ENCODE peak calls at places on chromosomes 7 and 10, in four cellular contexts. One of them, this sample, is unnamed.

GRCh38 chr7:74343281-74344127 is 54.3 kb downstream of the CLIP2 start:
- DNase-seq in A673: no peak
- DNase-seq in HFF-Myc: no peak
- DNase-seq in bronchial epithelial cell: peak; percentile 83
- DNase-seq in this sample: peak; percentile 84

GRCh38 chr7:76165106-76165972 is 36.4 kb upstream of the SRRM3 start:
- DNase-seq in A673: no peak
- DNase-seq in HFF-Myc: no peak
- DNase-seq in bronchial epithelial cell: no peak
- DNase-seq in this sample: no peak

GRCh38 chr7:148906707-148907498 is 22.8 kb upstream of the EZH2 start:
- DNase-seq in A673: no peak
- DNase-seq in HFF-Myc: no peak
- DNase-seq in bronchial epithelial cell: no peak
- DNase-seq in this sample: no peak

GRCh38 chr10:46228076-46229071 is 58.4 kb upstream of the ANTXRL start:
- DNase-seq in HFF-Myc: peak; percentile 4
- DNase-seq in bronchial epithelial cell: peak; percentile 51
- DNase-seq in A673: peak; percentile 78
- DNase-seq in this sample: peak; percentile 81

GRCh38 chr7:156929789-156930539 is 19.5 kb upstream of the NOM1 start:
- DNase-seq in HFF-Myc: no peak
- DNase-seq in bronchial epithelial cell: no peak
- DNase-seq in A673: no peak
- DNase-seq in this sample: no peak

GRCh38 chr7:149071641-149072437 is 18.7 kb downstream of the ZNF786 start:
- DNase-seq in A673: no peak
- DNase-seq in bronchial epithelial cell: no peak
- DNase-seq in HFF-Myc: no peak
- DNase-seq in this sample: no peak

GRCh38 chr7:48419401-48419800 is 248.1 kb downstream of the ABCA13 start:
- DNase-seq in A673: no peak
- DNase-seq in bronchial epithelial cell: peak; percentile 55
- DNase-seq in HFF-Myc: no peak
- DNase-seq in this sample: no peak

GRCh38 chr7:94003446-94004023 is 620 bp downstream of the BET1 start:
- DNase-seq in A673: peak; percentile 12
- DNase-seq in HFF-Myc: no peak
- DNase-seq in bronchial epithelial cell: peak; percentile 23
- DNase-seq in this sample: no peak

GRCh38 chr10:72712136-72712535 is 20.2 kb downstream of the MCU start:
- DNase-seq in HFF-Myc: no peak
- DNase-seq in A673: no peak
- DNase-seq in bronchial epithelial cell: no peak
- DNase-seq in this sample: no peak

GRCh38 chr7:69508736-69509135 is 89.5 kb upstream of the AUTS2 start:
- DNase-seq in A673: no peak
- DNase-seq in HFF-Myc: no peak
- DNase-seq in bronchial epithelial cell: no peak
- DNase-seq in this sample: no peak

GRCh38 chr10:89846786-89847185 is 145.4 kb downstream of the KIF20B start:
- DNase-seq in HFF-Myc: no peak
- DNase-seq in bronchial epithelial cell: no peak
- DNase-seq in A673: no peak
- DNase-seq in this sample: no peak

GRCh38 chr10:119379466-119380071 is 162.9 kb downstream of the RGS10 start:
- DNase-seq in A673: no peak
- DNase-seq in bronchial epithelial cell: no peak
- DNase-seq in HFF-Myc: no peak
- DNase-seq in this sample: no peak

GRCh38 chr10:37856881-37857286 is 526 bp downstream of the ZNF248 start:
- DNase-seq in HFF-Myc: no peak
- DNase-seq in bronchial epithelial cell: peak; percentile 4
- DNase-seq in A673: no peak
- DNase-seq in this sample: no peak

GRCh38 chr7:36594445-36594844 is 129.8 kb downstream of the AOAH start:
- DNase-seq in HFF-Myc: no peak
- DNase-seq in bronchial epithelial cell: no peak
- DNase-seq in A673: no peak
- DNase-seq in this sample: no peak

GRCh38 chr7:149469806-149470205 is 8.9 kb upstream of the ZNF777 start:
- DNase-seq in A673: no peak
- DNase-seq in bronchial epithelial cell: no peak
- DNase-seq in HFF-Myc: no peak
- DNase-seq in this sample: no peak

GRCh38 chr10:44253769-44254462 is 131.0 kb downstream of the CXCL12 start:
- DNase-seq in HFF-Myc: peak; percentile 95
- DNase-seq in bronchial epithelial cell: peak; percentile 39
- DNase-seq in A673: no peak
- DNase-seq in this sample: peak; percentile 63

GRCh38 chr10:6498771-6499170 is 81.3 kb downstream of the PRKCQ start:
- DNase-seq in HFF-Myc: no peak
- DNase-seq in A673: peak; percentile 17
- DNase-seq in bronchial epithelial cell: peak; percentile 70
- DNase-seq in this sample: peak; percentile 11

GRCh38 chr7:132489776-132490237 is 86.5 kb downstream of the PLXNA4 start:
- DNase-seq in HFF-Myc: no peak
- DNase-seq in A673: no peak
- DNase-seq in bronchial epithelial cell: no peak
- DNase-seq in this sample: no peak

GRCh38 chr7:127512587-127512986 is 72.8 kb downstream of the GCC1 start:
- DNase-seq in A673: no peak
- DNase-seq in bronchial epithelial cell: no peak
- DNase-seq in HFF-Myc: no peak
- DNase-seq in this sample: no peak

GRCh38 chr7:67758551-67758950 is 761.9 kb downstream of the TYW1 start:
- DNase-seq in bronchial epithelial cell: no peak
- DNase-seq in A673: no peak
- DNase-seq in HFF-Myc: no peak
- DNase-seq in this sample: no peak

GRCh38 chr7:150388709-150389531 is 9.8 kb downstream of the ZNF775 start:
- DNase-seq in HFF-Myc: no peak
- DNase-seq in bronchial epithelial cell: no peak
- DNase-seq in A673: no peak
- DNase-seq in this sample: no peak

GRCh38 chr7:44176486-44176885 is 12.8 kb downstream of the GCK start:
- DNase-seq in A673: no peak
- DNase-seq in HFF-Myc: no peak
- DNase-seq in bronchial epithelial cell: no peak
- DNase-seq in this sample: no peak

DNA sequence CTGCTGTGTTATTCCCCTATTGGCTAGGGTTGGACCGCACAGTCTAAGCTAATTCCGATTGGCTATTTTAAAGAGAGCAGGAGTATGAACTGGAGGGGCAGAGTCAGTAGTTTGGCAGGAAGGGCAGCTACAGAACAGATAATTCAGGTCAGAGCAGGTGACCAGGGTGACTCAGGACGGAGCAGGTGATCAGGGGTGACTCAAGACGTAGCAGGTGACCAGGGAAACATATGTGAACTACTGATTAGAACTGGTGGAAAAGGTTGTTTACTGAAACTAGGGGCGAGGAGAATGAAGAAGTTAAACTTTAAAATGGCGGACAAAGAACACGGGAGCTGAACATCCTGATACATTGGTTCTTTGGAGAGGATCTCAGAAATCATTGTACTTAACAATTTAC is 102.3 kb downstream of the CCDC7 start:
- DNase-seq in bronchial epithelial cell: peak; percentile 3
- DNase-seq in HFF-Myc: no peak
- DNase-seq in A673: no peak
- DNase-seq in this sample: no peak
- TF ChIP-seq CTCF in bronchial epithelial cell: no peak
- TF ChIP-seq CTCF in HFF-Myc: no peak
- TF ChIP-seq CTCF in A673: no peak
- TF ChIP-seq CTCF in this sample: no peak

GRCh38 chr7:85039196-85039923 is 147.5 kb downstream of the SEMA3D start:
- DNase-seq in HFF-Myc: no peak
- DNase-seq in bronchial epithelial cell: no peak
- DNase-seq in A673: no peak
- DNase-seq in this sample: no peak

GRCh38 chr7:85046512-85046911 is 140.3 kb downstream of the SEMA3D start:
- DNase-seq in bronchial epithelial cell: no peak
- DNase-seq in HFF-Myc: no peak
- DNase-seq in A673: no peak
- DNase-seq in this sample: no peak

GRCh38 chr7:85038466-85038865 is 148.4 kb downstream of the SEMA3D start:
- DNase-seq in A673: no peak
- DNase-seq in HFF-Myc: no peak
- DNase-seq in bronchial epithelial cell: no peak
- DNase-seq in this sample: no peak

GRCh38 chr7:85041599-85042216 is 145.1 kb downstream of the SEMA3D start:
- DNase-seq in HFF-Myc: peak; percentile 47
- DNase-seq in bronchial epithelial cell: peak; percentile 71
- DNase-seq in A673: peak; percentile 80
- DNase-seq in this sample: peak; percentile 74
- TF ChIP-seq CTCF in HFF-Myc: peak; percentile 69
- TF ChIP-seq CTCF in bronchial epithelial cell: peak; percentile 74
- TF ChIP-seq CTCF in A673: peak; percentile 87
- TF ChIP-seq CTCF in this sample: peak; percentile 71

GRCh38 chr10:107165007-107165406 is 501 bp upstream of the SORCS1 start:
- DNase-seq in A673: peak; percentile 4
- DNase-seq in HFF-Myc: no peak
- DNase-seq in bronchial epithelial cell: no peak
- DNase-seq in this sample: no peak

GRCh38 chr10:107160866-107161265 is 3.6 kb downstream of the SORCS1 start:
- DNase-seq in bronchial epithelial cell: no peak
- DNase-seq in A673: no peak
- DNase-seq in HFF-Myc: no peak
- DNase-seq in this sample: peak; percentile 9

GRCh38 chr10:107166378-107166777 is 1.9 kb upstream of the SORCS1 start:
- DNase-seq in bronchial epithelial cell: no peak
- DNase-seq in A673: peak; percentile 22
- DNase-seq in HFF-Myc: no peak
- DNase-seq in this sample: no peak

GRCh38 chr10:107163086-107163880 is 1.2 kb downstream of the SORCS1 start:
- DNase-seq in bronchial epithelial cell: peak; percentile 1
- DNase-seq in A673: no peak
- DNase-seq in HFF-Myc: no peak
- DNase-seq in this sample: peak; percentile 8

GRCh38 chr10:107163904-107164861 is at the start of gene SORCS1:
- DNase-seq in bronchial epithelial cell: no peak
- DNase-seq in HFF-Myc: no peak
- DNase-seq in A673: peak; percentile 52
- DNase-seq in this sample: no peak
- TF ChIP-seq CTCF in bronchial epithelial cell: no peak
- TF ChIP-seq CTCF in HFF-Myc: no peak
- TF ChIP-seq CTCF in A673: no peak
- TF ChIP-seq CTCF in this sample: no peak

DNA sequence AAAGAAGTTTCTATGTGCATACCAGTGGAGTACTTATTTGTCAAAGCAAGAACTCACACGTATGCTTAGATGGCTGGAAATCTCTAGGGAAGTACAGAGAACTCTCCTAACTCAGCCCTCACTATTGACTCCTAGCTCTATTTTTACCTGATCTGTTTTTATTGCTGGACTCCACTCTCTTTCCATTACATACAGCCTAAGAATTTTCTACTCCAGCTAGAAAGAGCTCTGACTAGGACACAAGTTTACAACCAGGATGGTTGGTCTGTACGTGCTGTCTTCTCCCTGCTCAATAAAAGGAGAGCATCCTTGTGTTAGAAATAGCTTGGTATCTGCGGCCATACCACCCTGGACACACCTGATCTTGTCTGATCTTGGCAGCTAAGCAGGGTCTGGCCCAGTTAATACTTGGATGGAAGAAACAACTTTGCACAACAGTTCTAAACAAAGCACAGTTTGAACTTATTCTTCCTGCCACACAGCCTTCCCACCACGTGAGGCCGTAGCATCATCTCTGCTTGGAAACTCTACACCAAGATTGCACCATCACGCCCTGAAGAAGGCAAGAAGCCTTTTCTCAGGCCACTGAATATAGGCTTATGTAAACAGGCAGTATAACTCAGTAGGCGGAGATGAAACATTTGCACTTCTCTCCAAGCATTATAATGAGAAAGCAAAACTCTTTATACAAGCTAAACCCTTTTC is 50.7 kb downstream of the KCNMA1 start:
- DNase-seq in HFF-Myc: peak; percentile 22
- DNase-seq in A673: no peak
- DNase-seq in bronchial epithelial cell: peak; percentile 88
- DNase-seq in this sample: peak; percentile 92
- TF ChIP-seq CTCF in HFF-Myc: no peak
- TF ChIP-seq CTCF in A673: no peak
- TF ChIP-seq CTCF in bronchial epithelial cell: peak; percentile 9
- TF ChIP-seq CTCF in this sample: no peak

GRCh38 chr7:16529697-16530096 is 3.1 kb downstream of the LRRC72 start:
- DNase-seq in bronchial epithelial cell: no peak
- DNase-seq in A673: no peak
- DNase-seq in HFF-Myc: no peak
- DNase-seq in this sample: no peak

GRCh38 chr7:16535500-16535899 is 8.9 kb downstream of the LRRC72 start:
- DNase-seq in HFF-Myc: no peak
- DNase-seq in bronchial epithelial cell: no peak
- DNase-seq in A673: no peak
- DNase-seq in this sample: no peak

GRCh38 chr7:16532272-16532671 is 5.6 kb downstream of the LRRC72 start:
- DNase-seq in bronchial epithelial cell: no peak
- DNase-seq in HFF-Myc: no peak
- DNase-seq in A673: no peak
- DNase-seq in this sample: no peak

GRCh38 chr7:16528520-16528919 is 1.9 kb downstream of the LRRC72 start:
- DNase-seq in A673: no peak
- DNase-seq in HFF-Myc: no peak
- DNase-seq in bronchial epithelial cell: peak; percentile 68
- DNase-seq in this sample: no peak

DNA sequence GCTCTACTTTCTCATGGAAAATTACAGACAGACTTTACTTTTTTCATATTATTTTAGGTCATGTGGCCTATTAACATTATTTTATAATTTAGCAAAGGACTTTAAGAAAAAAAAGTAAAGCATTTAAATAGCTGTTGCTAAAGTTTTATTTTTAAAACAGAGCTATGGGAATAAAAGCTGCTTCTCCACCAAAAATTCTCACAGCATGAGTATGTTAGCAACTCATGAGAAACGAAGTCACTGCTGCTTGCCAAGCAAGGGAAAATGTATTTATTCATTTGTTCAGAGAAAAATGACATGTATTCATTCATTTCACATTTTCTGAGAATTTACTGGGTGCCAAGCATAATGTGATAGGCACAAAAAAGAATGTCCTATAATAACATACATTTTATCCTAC is 5.1 kb downstream of the LRRC72 start:
- DNase-seq in A673: no peak
- DNase-seq in bronchial epithelial cell: no peak
- DNase-seq in HFF-Myc: no peak
- DNase-seq in this sample: no peak
- TF ChIP-seq CTCF in A673: no peak
- TF ChIP-seq CTCF in bronchial epithelial cell: no peak
- TF ChIP-seq CTCF in HFF-Myc: no peak
- TF ChIP-seq CTCF in this sample: no peak

This sample was measured in MCF 10A.